ENCODE peak calls at places on chromosomes 12 and 14, in eight cellular contexts. One of them, this sample, is unnamed.

GRCh38 chr14:30528119-30528518 is 30.8 kb upstream of the G2E3 start:
- DNase-seq in WERI-Rb-1: no peak
- DNase-seq in nephron progenitor cell: no peak
- DNase-seq in GM20000: no peak
- DNase-seq in natural killer cell: no peak
- DNase-seq in upper lobe of right lung: no peak
- DNase-seq in foreskin fibroblast: no peak
- DNase-seq in heart left ventricle: no peak
- DNase-seq in this sample: no peak

GRCh38 chr14:20419404-20419803 is 6.1 kb upstream of the TEP1 start:
- DNase-seq in WERI-Rb-1: no peak
- DNase-seq in nephron progenitor cell: no peak
- DNase-seq in GM20000: no peak
- DNase-seq in natural killer cell: no peak
- DNase-seq in upper lobe of right lung: no peak
- DNase-seq in foreskin fibroblast: peak; percentile 21
- DNase-seq in heart left ventricle: no peak
- DNase-seq in this sample: no peak

GRCh38 chr12:6961695-6962284 is 8.7 kb downstream of the PHB2 start:
- DNase-seq in WERI-Rb-1: peak; percentile 84
- DNase-seq in nephron progenitor cell: peak; percentile 66
- DNase-seq in GM20000: peak; percentile 68
- DNase-seq in natural killer cell: no peak
- DNase-seq in upper lobe of right lung: peak; percentile 89
- DNase-seq in foreskin fibroblast: peak; percentile 79
- DNase-seq in heart left ventricle: peak; percentile 71
- DNase-seq in this sample: peak; percentile 71

GRCh38 chr12:52238916-52239649 is 6.0 kb downstream of the KRT7 start:
- DNase-seq in WERI-Rb-1: no peak
- DNase-seq in nephron progenitor cell: no peak
- DNase-seq in GM20000: no peak
- DNase-seq in natural killer cell: no peak
- DNase-seq in upper lobe of right lung: no peak
- DNase-seq in foreskin fibroblast: no peak
- DNase-seq in heart left ventricle: no peak
- DNase-seq in this sample: no peak

GRCh38 chr12:8563383-8563782 is 22.7 kb upstream of the CLEC4E start:
- DNase-seq in WERI-Rb-1: no peak
- DNase-seq in nephron progenitor cell: no peak
- DNase-seq in GM20000: no peak
- DNase-seq in natural killer cell: no peak
- DNase-seq in upper lobe of right lung: no peak
- DNase-seq in foreskin fibroblast: no peak
- DNase-seq in heart left ventricle: no peak
- DNase-seq in this sample: no peak

GRCh38 chr12:49451468-49452259 is 84.4 kb downstream of the SPATS2 start:
- DNase-seq in WERI-Rb-1: no peak
- DNase-seq in nephron progenitor cell: no peak
- DNase-seq in GM20000: peak; percentile 72
- DNase-seq in natural killer cell: no peak
- DNase-seq in upper lobe of right lung: no peak
- DNase-seq in foreskin fibroblast: no peak
- DNase-seq in heart left ventricle: no peak
- DNase-seq in this sample: no peak

GRCh38 chr12:90964616-90965015 is 9.6 kb upstream of the CCER1 start:
- DNase-seq in WERI-Rb-1: no peak
- DNase-seq in nephron progenitor cell: no peak
- DNase-seq in GM20000: no peak
- DNase-seq in natural killer cell: no peak
- DNase-seq in upper lobe of right lung: no peak
- DNase-seq in foreskin fibroblast: no peak
- DNase-seq in heart left ventricle: no peak
- DNase-seq in this sample: no peak

GRCh38 chr12:10941916-10942607 is 3.0 kb upstream of the TAS2R14 start:
- DNase-seq in WERI-Rb-1: no peak
- DNase-seq in nephron progenitor cell: no peak
- DNase-seq in GM20000: no peak
- DNase-seq in natural killer cell: no peak
- DNase-seq in upper lobe of right lung: no peak
- DNase-seq in foreskin fibroblast: no peak
- DNase-seq in heart left ventricle: no peak
- DNase-seq in this sample: no peak

GRCh38 chr12:63909746-63910145 is 65.2 kb downstream of the SRGAP1 start:
- DNase-seq in WERI-Rb-1: no peak
- DNase-seq in nephron progenitor cell: no peak
- DNase-seq in GM20000: no peak
- DNase-seq in natural killer cell: no peak
- DNase-seq in upper lobe of right lung: no peak
- DNase-seq in foreskin fibroblast: no peak
- DNase-seq in heart left ventricle: no peak
- DNase-seq in this sample: no peak

GRCh38 chr12:124010687-124011086 is 37.7 kb downstream of the ZNF664 start:
- DNase-seq in WERI-Rb-1: no peak
- DNase-seq in nephron progenitor cell: no peak
- DNase-seq in GM20000: no peak
- DNase-seq in natural killer cell: no peak
- DNase-seq in upper lobe of right lung: no peak
- DNase-seq in foreskin fibroblast: no peak
- DNase-seq in heart left ventricle: no peak
- DNase-seq in this sample: no peak

GRCh38 chr12:3964404-3964803 is 91.2 kb upstream of the PARP11 start:
- DNase-seq in WERI-Rb-1: peak; percentile 49
- DNase-seq in nephron progenitor cell: peak; percentile 39
- DNase-seq in GM20000: peak; percentile 39
- DNase-seq in natural killer cell: no peak
- DNase-seq in upper lobe of right lung: no peak
- DNase-seq in foreskin fibroblast: peak; percentile 7
- DNase-seq in heart left ventricle: no peak
- DNase-seq in this sample: peak; percentile 50

GRCh38 chr12:111143216-111143756 is 222.9 kb upstream of the MYL2 start:
- DNase-seq in WERI-Rb-1: no peak
- DNase-seq in nephron progenitor cell: peak; percentile 70
- DNase-seq in GM20000: no peak
- DNase-seq in natural killer cell: no peak
- DNase-seq in upper lobe of right lung: no peak
- DNase-seq in foreskin fibroblast: no peak
- DNase-seq in heart left ventricle: no peak
- DNase-seq in this sample: peak; percentile 25

DNA sequence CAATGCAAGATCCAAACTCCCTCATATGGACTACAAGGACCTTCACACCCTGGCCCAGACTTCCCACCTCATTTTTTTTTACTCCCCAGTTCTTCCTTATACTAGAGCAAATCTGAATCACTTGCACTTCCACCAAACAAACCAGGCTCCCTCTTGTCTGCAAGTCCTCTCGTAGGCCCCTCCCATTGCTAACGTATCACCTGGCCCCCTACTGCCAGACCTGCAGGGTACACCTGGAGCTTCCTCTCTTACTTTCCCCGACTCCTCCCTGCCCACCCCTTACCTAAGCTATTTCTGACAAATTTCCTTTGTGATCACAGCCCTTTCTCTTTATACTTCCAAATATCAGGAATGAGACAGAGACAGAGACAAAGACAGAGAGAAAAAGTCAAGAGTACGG is 463.9 kb downstream of the GALC start:
- DNase-seq in WERI-Rb-1: no peak
- DNase-seq in nephron progenitor cell: no peak
- DNase-seq in GM20000: no peak
- DNase-seq in natural killer cell: no peak
- DNase-seq in upper lobe of right lung: no peak
- DNase-seq in foreskin fibroblast: no peak
- DNase-seq in heart left ventricle: no peak
- DNase-seq in this sample: no peak
- TF ChIP-seq CTCF in WERI-Rb-1: no peak
- TF ChIP-seq CTCF in nephron progenitor cell: no peak
- TF ChIP-seq CTCF in GM20000: no peak
- TF ChIP-seq CTCF in natural killer cell: no peak
- TF ChIP-seq CTCF in upper lobe of right lung: no peak
- TF ChIP-seq CTCF in foreskin fibroblast: no peak
- TF ChIP-seq CTCF in heart left ventricle: no peak
- TF ChIP-seq CTCF in this sample: no peak

DNA sequence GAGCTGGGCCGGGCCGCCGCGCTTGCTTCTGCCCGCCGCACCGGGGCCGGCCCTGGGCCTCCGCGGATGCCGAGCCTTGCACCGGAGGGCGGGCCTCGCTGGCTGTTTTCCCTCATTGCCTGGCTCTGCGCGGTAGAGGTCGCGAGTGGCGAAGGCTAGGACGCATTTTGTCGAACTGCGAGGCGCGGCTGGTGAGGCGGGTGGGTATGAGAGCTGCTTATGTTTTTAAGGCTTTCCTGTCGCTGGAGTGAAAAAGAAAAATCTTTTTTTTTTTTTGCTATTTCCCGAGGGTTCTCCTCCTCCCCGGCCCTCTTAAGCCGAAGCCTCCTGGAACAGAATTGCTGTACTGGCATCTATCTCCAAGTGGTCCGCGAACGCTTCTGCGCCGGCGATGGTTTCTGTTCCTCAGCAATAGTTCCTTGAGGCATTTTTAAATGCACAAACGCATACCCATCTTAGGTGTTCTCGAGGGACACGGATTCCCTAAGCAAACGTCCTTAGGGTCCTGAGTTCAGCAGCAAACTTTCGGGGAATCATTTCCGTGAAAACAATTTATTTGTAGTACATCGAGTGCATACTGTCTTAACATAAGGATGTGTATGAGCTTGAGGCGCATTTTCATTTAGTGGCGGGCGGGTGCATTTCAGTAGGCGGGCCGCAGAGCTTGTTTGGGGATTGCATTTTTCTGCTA is 631 bp downstream of the RESF1 start:
- DNase-seq in WERI-Rb-1: peak; percentile 61
- DNase-seq in nephron progenitor cell: peak; percentile 13
- DNase-seq in GM20000: peak; percentile 60
- DNase-seq in natural killer cell: peak; percentile 64
- DNase-seq in upper lobe of right lung: no peak
- DNase-seq in foreskin fibroblast: peak; percentile 81
- DNase-seq in heart left ventricle: peak; percentile 67
- DNase-seq in this sample: peak; percentile 73
- TF ChIP-seq CTCF in WERI-Rb-1: peak; percentile 23
- TF ChIP-seq CTCF in nephron progenitor cell: no peak
- TF ChIP-seq CTCF in GM20000: no peak
- TF ChIP-seq CTCF in natural killer cell: no peak
- TF ChIP-seq CTCF in upper lobe of right lung: no peak
- TF ChIP-seq CTCF in foreskin fibroblast: peak; percentile 21
- TF ChIP-seq CTCF in heart left ventricle: no peak
- TF ChIP-seq CTCF in this sample: no peak

GRCh38 chr14:66405158-66405557 is 81.0 kb upstream of the CCDC196 start:
- DNase-seq in WERI-Rb-1: no peak
- DNase-seq in nephron progenitor cell: no peak
- DNase-seq in GM20000: no peak
- DNase-seq in natural killer cell: no peak
- DNase-seq in upper lobe of right lung: no peak
- DNase-seq in foreskin fibroblast: peak; percentile 8
- DNase-seq in heart left ventricle: no peak
- DNase-seq in this sample: no peak

GRCh38 chr14:66401447-66402095 is 84.6 kb upstream of the CCDC196 start:
- DNase-seq in WERI-Rb-1: no peak
- DNase-seq in nephron progenitor cell: no peak
- DNase-seq in GM20000: no peak
- DNase-seq in natural killer cell: no peak
- DNase-seq in upper lobe of right lung: no peak
- DNase-seq in foreskin fibroblast: peak; percentile 28
- DNase-seq in heart left ventricle: no peak
- DNase-seq in this sample: no peak

GRCh38 chr14:66398437-66398836 is 87.7 kb upstream of the CCDC196 start:
- DNase-seq in WERI-Rb-1: no peak
- DNase-seq in nephron progenitor cell: no peak
- DNase-seq in GM20000: no peak
- DNase-seq in natural killer cell: no peak
- DNase-seq in upper lobe of right lung: no peak
- DNase-seq in foreskin fibroblast: no peak
- DNase-seq in heart left ventricle: no peak
- DNase-seq in this sample: no peak

GRCh38 chr14:66404051-66404450 is 82.1 kb upstream of the CCDC196 start:
- DNase-seq in WERI-Rb-1: no peak
- DNase-seq in nephron progenitor cell: no peak
- DNase-seq in GM20000: no peak
- DNase-seq in natural killer cell: no peak
- DNase-seq in upper lobe of right lung: no peak
- DNase-seq in foreskin fibroblast: no peak
- DNase-seq in heart left ventricle: no peak
- DNase-seq in this sample: no peak

DNA sequence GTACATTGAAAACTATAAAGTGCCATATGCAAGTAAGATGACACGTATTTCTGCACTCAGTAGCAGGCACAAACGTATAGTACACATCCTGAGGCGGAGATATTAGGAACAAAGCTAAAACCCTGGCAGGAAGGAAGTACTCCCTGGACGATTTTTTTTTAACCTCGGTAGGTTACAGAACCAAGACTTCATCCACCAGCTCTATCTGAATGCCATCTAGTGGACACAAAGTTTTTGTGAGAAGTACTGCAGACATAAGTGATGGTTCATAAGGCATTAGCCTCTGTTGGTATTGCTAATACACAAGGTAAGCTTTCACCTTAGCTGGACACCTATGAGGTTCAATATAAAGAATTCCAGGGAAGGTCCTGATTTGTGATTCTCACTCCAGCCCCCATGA is 83.0 kb upstream of the CCDC196 start:
- DNase-seq in WERI-Rb-1: peak; percentile 12
- DNase-seq in nephron progenitor cell: no peak
- DNase-seq in GM20000: peak; percentile 22
- DNase-seq in natural killer cell: no peak
- DNase-seq in upper lobe of right lung: no peak
- DNase-seq in foreskin fibroblast: peak; percentile 48
- DNase-seq in heart left ventricle: no peak
- DNase-seq in this sample: no peak
- TF ChIP-seq CTCF in WERI-Rb-1: peak; percentile 54
- TF ChIP-seq CTCF in nephron progenitor cell: no peak
- TF ChIP-seq CTCF in GM20000: peak; percentile 6
- TF ChIP-seq CTCF in natural killer cell: no peak
- TF ChIP-seq CTCF in upper lobe of right lung: peak; percentile 22
- TF ChIP-seq CTCF in foreskin fibroblast: peak; percentile 44
- TF ChIP-seq CTCF in heart left ventricle: no peak
- TF ChIP-seq CTCF in this sample: peak; percentile 21

GRCh38 chr12:122729583-122730214 is 945 bp downstream of the HCAR1 start:
- DNase-seq in WERI-Rb-1: no peak
- DNase-seq in nephron progenitor cell: no peak
- DNase-seq in GM20000: no peak
- DNase-seq in natural killer cell: no peak
- DNase-seq in upper lobe of right lung: no peak
- DNase-seq in foreskin fibroblast: no peak
- DNase-seq in heart left ventricle: no peak
- DNase-seq in this sample: no peak

GRCh38 chr12:122732611-122733010 is 2.0 kb upstream of the HCAR1 start:
- DNase-seq in WERI-Rb-1: no peak
- DNase-seq in nephron progenitor cell: no peak
- DNase-seq in GM20000: no peak
- DNase-seq in natural killer cell: no peak
- DNase-seq in upper lobe of right lung: no peak
- DNase-seq in foreskin fibroblast: no peak
- DNase-seq in heart left ventricle: no peak
- DNase-seq in this sample: no peak

GRCh38 chr12:122726056-122726558 is 4.5 kb downstream of the HCAR1 start:
- DNase-seq in WERI-Rb-1: no peak
- DNase-seq in nephron progenitor cell: no peak
- DNase-seq in GM20000: no peak
- DNase-seq in natural killer cell: no peak
- DNase-seq in upper lobe of right lung: no peak
- DNase-seq in foreskin fibroblast: no peak
- DNase-seq in heart left ventricle: no peak
- DNase-seq in this sample: no peak

GRCh38 chr12:122732170-122732569 is 1.5 kb upstream of the HCAR1 start:
- DNase-seq in WERI-Rb-1: no peak
- DNase-seq in nephron progenitor cell: no peak
- DNase-seq in GM20000: no peak
- DNase-seq in natural killer cell: no peak
- DNase-seq in upper lobe of right lung: no peak
- DNase-seq in foreskin fibroblast: no peak
- DNase-seq in heart left ventricle: no peak
- DNase-seq in this sample: no peak

GRCh38 chr12:122730215-122731014 is at the start of gene HCAR1:
- DNase-seq in WERI-Rb-1: no peak
- DNase-seq in nephron progenitor cell: no peak
- DNase-seq in GM20000: no peak
- DNase-seq in natural killer cell: no peak
- DNase-seq in upper lobe of right lung: no peak
- DNase-seq in foreskin fibroblast: no peak
- DNase-seq in heart left ventricle: no peak
- DNase-seq in this sample: no peak
- TF ChIP-seq CTCF in WERI-Rb-1: no peak
- TF ChIP-seq CTCF in nephron progenitor cell: no peak
- TF ChIP-seq CTCF in GM20000: no peak
- TF ChIP-seq CTCF in natural killer cell: no peak
- TF ChIP-seq CTCF in upper lobe of right lung: no peak
- TF ChIP-seq CTCF in foreskin fibroblast: no peak
- TF ChIP-seq CTCF in heart left ventricle: no peak
- TF ChIP-seq CTCF in this sample: no peak